ENCODE peak calls at places on chromosomes 13 and 19, in six cellular contexts. One of them, this sample, is unnamed.

GRCh38 chr13:33367931-33368330 is 82.4 kb upstream of the STARD13 start:
- DNase-seq in Daoy: peak; percentile 7
- DNase-seq in left ventricle myocardium inferior: no peak
- DNase-seq in HT-29: no peak
- DNase-seq in frontal cortex: no peak
- DNase-seq in stimulated activated CD8-positive, alpha-beta memory T cell treated with anti-CD3 and anti-CD28 coated beads, Interleukin-4, amount 100 ng/mL, for 48 hours: no peak
- DNase-seq in this sample: no peak

GRCh38 chr13:107846642-107847041 is 368.7 kb downstream of the LIG4 start:
- DNase-seq in Daoy: no peak
- DNase-seq in left ventricle myocardium inferior: no peak
- DNase-seq in frontal cortex: no peak
- DNase-seq in HT-29: no peak
- DNase-seq in stimulated activated CD8-positive, alpha-beta memory T cell treated with anti-CD3 and anti-CD28 coated beads, Interleukin-4, amount 100 ng/mL, for 48 hours: no peak
- DNase-seq in this sample: no peak

GRCh38 chr19:13398780-13399726 is 107.2 kb downstream of the CACNA1A start:
- DNase-seq in stimulated activated CD8-positive, alpha-beta memory T cell treated with anti-CD3 and anti-CD28 coated beads, Interleukin-4, amount 100 ng/mL, for 48 hours: no peak
- DNase-seq in Daoy: peak; percentile 93
- DNase-seq in left ventricle myocardium inferior: peak; percentile 19
- DNase-seq in HT-29: no peak
- DNase-seq in frontal cortex: no peak
- DNase-seq in this sample: no peak

GRCh38 chr19:55075366-55075998 is at the start of gene EPS8L1:
- DNase-seq in frontal cortex: no peak
- DNase-seq in stimulated activated CD8-positive, alpha-beta memory T cell treated with anti-CD3 and anti-CD28 coated beads, Interleukin-4, amount 100 ng/mL, for 48 hours: no peak
- DNase-seq in left ventricle myocardium inferior: no peak
- DNase-seq in HT-29: peak; percentile 98
- DNase-seq in Daoy: no peak
- DNase-seq in this sample: no peak

GRCh38 chr13:98476538-98476966 is 100.4 kb downstream of the STK24 start:
- DNase-seq in stimulated activated CD8-positive, alpha-beta memory T cell treated with anti-CD3 and anti-CD28 coated beads, Interleukin-4, amount 100 ng/mL, for 48 hours: peak; percentile 90
- DNase-seq in HT-29: peak; percentile 82
- DNase-seq in left ventricle myocardium inferior: peak; percentile 45
- DNase-seq in Daoy: peak; percentile 96
- DNase-seq in frontal cortex: no peak
- DNase-seq in this sample: no peak

GRCh38 chr19:44747739-44748425 is 626 bp upstream of the BCL3 start:
- DNase-seq in Daoy: peak; percentile 71
- DNase-seq in HT-29: peak; percentile 91
- DNase-seq in stimulated activated CD8-positive, alpha-beta memory T cell treated with anti-CD3 and anti-CD28 coated beads, Interleukin-4, amount 100 ng/mL, for 48 hours: peak; percentile 56
- DNase-seq in frontal cortex: no peak
- DNase-seq in left ventricle myocardium inferior: peak; percentile 73
- DNase-seq in this sample: no peak

GRCh38 chr19:41958367-41959055 is 610 bp downstream of the RABAC1 start:
- DNase-seq in Daoy: peak; percentile 86
- DNase-seq in stimulated activated CD8-positive, alpha-beta memory T cell treated with anti-CD3 and anti-CD28 coated beads, Interleukin-4, amount 100 ng/mL, for 48 hours: peak; percentile 94
- DNase-seq in left ventricle myocardium inferior: peak; percentile 85
- DNase-seq in frontal cortex: peak; percentile 58
- DNase-seq in HT-29: peak; percentile 88
- DNase-seq in this sample: no peak

GRCh38 chr19:51210385-51210784 is 14.5 kb upstream of the CD33 start:
- DNase-seq in left ventricle myocardium inferior: no peak
- DNase-seq in HT-29: no peak
- DNase-seq in frontal cortex: no peak
- DNase-seq in stimulated activated CD8-positive, alpha-beta memory T cell treated with anti-CD3 and anti-CD28 coated beads, Interleukin-4, amount 100 ng/mL, for 48 hours: no peak
- DNase-seq in Daoy: no peak
- DNase-seq in this sample: no peak

GRCh38 chr19:55069137-55069858 is 6.3 kb upstream of the RDH13 start:
- DNase-seq in HT-29: peak; percentile 96
- DNase-seq in frontal cortex: no peak
- DNase-seq in left ventricle myocardium inferior: no peak
- DNase-seq in Daoy: peak; percentile 73
- DNase-seq in stimulated activated CD8-positive, alpha-beta memory T cell treated with anti-CD3 and anti-CD28 coated beads, Interleukin-4, amount 100 ng/mL, for 48 hours: no peak
- DNase-seq in this sample: no peak

GRCh38 chr19:44869728-44870470 is 21.2 kb upstream of the TOMM40 start:
- DNase-seq in Daoy: peak; percentile 97
- DNase-seq in left ventricle myocardium inferior: no peak
- DNase-seq in stimulated activated CD8-positive, alpha-beta memory T cell treated with anti-CD3 and anti-CD28 coated beads, Interleukin-4, amount 100 ng/mL, for 48 hours: no peak
- DNase-seq in frontal cortex: no peak
- DNase-seq in HT-29: no peak
- DNase-seq in this sample: no peak

GRCh38 chr13:36712785-36713184 is 39.0 kb downstream of the SERTM1 start:
- DNase-seq in stimulated activated CD8-positive, alpha-beta memory T cell treated with anti-CD3 and anti-CD28 coated beads, Interleukin-4, amount 100 ng/mL, for 48 hours: no peak
- DNase-seq in frontal cortex: no peak
- DNase-seq in HT-29: no peak
- DNase-seq in left ventricle myocardium inferior: no peak
- DNase-seq in Daoy: peak; percentile 22
- DNase-seq in this sample: no peak

GRCh38 chr19:41861098-41861768 is 1.2 kb downstream of the RPS19 start:
- DNase-seq in frontal cortex: no peak
- DNase-seq in HT-29: peak; percentile 45
- DNase-seq in stimulated activated CD8-positive, alpha-beta memory T cell treated with anti-CD3 and anti-CD28 coated beads, Interleukin-4, amount 100 ng/mL, for 48 hours: peak; percentile 35
- DNase-seq in Daoy: no peak
- DNase-seq in left ventricle myocardium inferior: no peak
- DNase-seq in this sample: no peak

GRCh38 chr19:6334490-6335285 is 1.3 kb upstream of the ACER1 start:
- DNase-seq in HT-29: no peak
- DNase-seq in frontal cortex: no peak
- DNase-seq in stimulated activated CD8-positive, alpha-beta memory T cell treated with anti-CD3 and anti-CD28 coated beads, Interleukin-4, amount 100 ng/mL, for 48 hours: no peak
- DNase-seq in left ventricle myocardium inferior: no peak
- DNase-seq in Daoy: no peak
- DNase-seq in this sample: no peak

GRCh38 chr19:751501-752341 is 809 bp downstream of the MISP start:
- DNase-seq in HT-29: peak; percentile 72
- DNase-seq in left ventricle myocardium inferior: no peak
- DNase-seq in stimulated activated CD8-positive, alpha-beta memory T cell treated with anti-CD3 and anti-CD28 coated beads, Interleukin-4, amount 100 ng/mL, for 48 hours: no peak
- DNase-seq in frontal cortex: no peak
- DNase-seq in Daoy: peak; percentile 91
- DNase-seq in this sample: no peak

GRCh38 chr13:29429496-29429895 is 166.0 kb downstream of the SLC7A1 start:
- DNase-seq in Daoy: no peak
- DNase-seq in left ventricle myocardium inferior: no peak
- DNase-seq in frontal cortex: no peak
- DNase-seq in HT-29: no peak
- DNase-seq in stimulated activated CD8-positive, alpha-beta memory T cell treated with anti-CD3 and anti-CD28 coated beads, Interleukin-4, amount 100 ng/mL, for 48 hours: no peak
- DNase-seq in this sample: no peak

GRCh38 chr13:76917096-76917495 is 30.9 kb upstream of the KCTD12 start:
- DNase-seq in frontal cortex: no peak
- DNase-seq in Daoy: no peak
- DNase-seq in stimulated activated CD8-positive, alpha-beta memory T cell treated with anti-CD3 and anti-CD28 coated beads, Interleukin-4, amount 100 ng/mL, for 48 hours: no peak
- DNase-seq in HT-29: no peak
- DNase-seq in left ventricle myocardium inferior: no peak
- DNase-seq in this sample: no peak

GRCh38 chr13:20566424-20566916 is 487 bp upstream of the IFT88 start:
- DNase-seq in HT-29: peak; percentile 94
- DNase-seq in stimulated activated CD8-positive, alpha-beta memory T cell treated with anti-CD3 and anti-CD28 coated beads, Interleukin-4, amount 100 ng/mL, for 48 hours: no peak
- DNase-seq in frontal cortex: no peak
- DNase-seq in left ventricle myocardium inferior: no peak
- DNase-seq in Daoy: no peak
- DNase-seq in this sample: no peak

GRCh38 chr19:1862424-1863307 is 713 bp downstream of the KLF16 start:
- DNase-seq in left ventricle myocardium inferior: no peak
- DNase-seq in stimulated activated CD8-positive, alpha-beta memory T cell treated with anti-CD3 and anti-CD28 coated beads, Interleukin-4, amount 100 ng/mL, for 48 hours: peak; percentile 73
- DNase-seq in HT-29: peak; percentile 12
- DNase-seq in Daoy: peak; percentile 61
- DNase-seq in frontal cortex: no peak
- DNase-seq in this sample: no peak

GRCh38 chr13:20654156-20654555 is 49.3 kb upstream of the IL17D start:
- DNase-seq in HT-29: no peak
- DNase-seq in left ventricle myocardium inferior: no peak
- DNase-seq in frontal cortex: no peak
- DNase-seq in Daoy: peak; percentile 2
- DNase-seq in stimulated activated CD8-positive, alpha-beta memory T cell treated with anti-CD3 and anti-CD28 coated beads, Interleukin-4, amount 100 ng/mL, for 48 hours: no peak
- DNase-seq in this sample: no peak

GRCh38 chr13:113979791-113980471 is 6.1 kb upstream of the C13orf46 start:
- DNase-seq in frontal cortex: no peak
- DNase-seq in HT-29: no peak
- DNase-seq in Daoy: no peak
- DNase-seq in left ventricle myocardium inferior: no peak
- DNase-seq in stimulated activated CD8-positive, alpha-beta memory T cell treated with anti-CD3 and anti-CD28 coated beads, Interleukin-4, amount 100 ng/mL, for 48 hours: no peak
- DNase-seq in this sample: no peak

GRCh38 chr13:112444001-112444311 is 67.8 kb downstream of the SPACA7 start:
- DNase-seq in HT-29: peak; percentile 89
- DNase-seq in frontal cortex: peak; percentile 76
- DNase-seq in left ventricle myocardium inferior: peak; percentile 49
- DNase-seq in Daoy: peak; percentile 75
- DNase-seq in stimulated activated CD8-positive, alpha-beta memory T cell treated with anti-CD3 and anti-CD28 coated beads, Interleukin-4, amount 100 ng/mL, for 48 hours: peak; percentile 85
- DNase-seq in this sample: peak; percentile 27

This sample was measured in hippocampal formation.